ENCODE peak calls at places on chromosomes 13 and 19, in eight cellular contexts. E is aorta, P is tibial nerve, J is tibial artery, I is heart right ventricle, A is uterus, G is HCT116, C is prostate gland. H is an unnamed sample. For H3K4me1 and H3K9me3, the result is how much of the 10 kb centered on the place peaks cover.

GRCh38 chr13:31440132-31440531 is 240.4 kb downstream of the B3GLCT start:
- DNase-seq in C (no peak), J (no peak), G (no peak), P (no peak), E (no peak), A (peak), I (no peak), H (no peak)

GRCh38 chr19:45110811-45111210 is 17.8 kb downstream of the PPP1R37 start:
- DNase-seq in G (no peak), P (no peak), A (no peak), J (no peak), C (no peak), I (no peak), E (no peak), H (no peak)

GRCh38 chr19:46015961-46016425 is 6.9 kb downstream of the PGLYRP1 start:
- DNase-seq in E (peak), C (no peak), I (no peak), P (no peak), J (no peak), A (no peak), G (no peak), H (no peak)

GRCh38 chr19:4567584-4568071 is 8.1 kb upstream of the SEMA6B start:
- DNase-seq in I (peak), E (no peak), J (no peak), G (no peak), A (no peak), C (no peak), P (peak), H (no peak)

GRCh38 chr19:6833166-6833790 is 54.1 kb upstream of the ADGRE1 start:
- DNase-seq in J (peak), A (no peak), E (no peak), I (no peak), G (no peak), C (no peak), P (no peak), H (no peak)

GRCh38 chr19:46906221-46906620 is 45.4 kb downstream of the ARHGAP35 start:
- DNase-seq in E (no peak), J (no peak), I (no peak), G (no peak), P (no peak), C (no peak), A (no peak), H (no peak)

GRCh38 chr13:99845136-99845874 is 126.3 kb downstream of the ZIC5 start:
- DNase-seq in C (no peak), A (no peak), G (no peak), P (no peak), E (no peak), I (no peak), J (no peak), H (no peak)

GRCh38 chr13:40401911-40402776 is 264.3 kb downstream of the FOXO1 start:
- DNase-seq in I (peak), C (peak), A (peak), J (peak), P (peak), G (peak), E (peak), H (no peak)

GRCh38 chr13:51643114-51643881 is 59.0 kb downstream of the WDFY2 start:
- DNase-seq in E (no peak), J (no peak), P (no peak), I (no peak), C (no peak), A (no peak), G (no peak), H (no peak)

GRCh38 chr13:27280009-27280646 is 9.5 kb downstream of the RASL11A start:
- DNase-seq in G (no peak), C (no peak), P (no peak), A (no peak), J (no peak), E (no peak), I (no peak), H (no peak)

GRCh38 chr19:7832781-7833180 is 2.8 kb downstream of the EVI5L start:
- DNase-seq in J (no peak), G (no peak), P (no peak), I (no peak), A (no peak), E (no peak), C (no peak), H (no peak)

GRCh38 chr13:75217949-75218348 is 264.0 kb downstream of the TBC1D4 start:
- DNase-seq in A (no peak), P (no peak), I (no peak), E (no peak), G (no peak), C (no peak), J (no peak), H (no peak)

GRCh38 chr19:4066176-4066606 is 508 bp downstream of the ZBTB7A start:
- DNase-seq in C (peak), E (no peak), I (peak), J (peak), A (no peak), G (no peak), P (no peak), H (no peak)

GRCh38 chr19:39966617-39967016 is 4.3 kb upstream of the PSMC4 start:
- DNase-seq in A (no peak), G (no peak), I (no peak), C (no peak), J (no peak), P (no peak), E (no peak), H (no peak)

GRCh38 chr19:38742296-38742695 is 2.0 kb downstream of the CAPN12 start:
- DNase-seq in J (no peak), G (no peak), E (no peak), P (no peak), I (no peak), A (no peak), C (no peak), H (no peak)

GRCh38 chr13:27259831-27260230 is 8.5 kb downstream of the RPL21 start:
- DNase-seq in C (no peak), G (no peak), P (no peak), E (no peak), I (no peak), J (no peak), A (no peak), H (no peak)

GRCh38 chr13:112588490-112589297 is 741 bp upstream of the TUBGCP3 start:
- DNase-seq in C (no peak), J (no peak), I (no peak), E (no peak), A (no peak), G (no peak), P (no peak), H (no peak)

GRCh38 chr19:13281567-13282291 is 131.5 kb downstream of the IER2 start:
- DNase-seq in E (no peak), A (no peak), P (no peak), C (no peak), I (no peak), J (peak), G (no peak), H (no peak)

GRCh38 chr19:18439025-18439909 is 1.3 kb upstream of the ISYNA1 start:
- DNase-seq in J (no peak), E (no peak), G (no peak), C (no peak), A (peak), I (no peak), P (no peak), H (no peak)

GRCh38 chr19:12672744-12673143 is 6.1 kb downstream of the WDR83 start:
- DNase-seq in A (no peak), G (no peak), C (no peak), E (no peak), P (no peak), I (no peak), J (no peak), H (no peak)

GRCh38 chr13:109815651-109816050 is 29.3 kb upstream of the IRS2 start:
- DNase-seq in E (no peak), A (no peak), J (no peak), P (no peak), G (no peak), C (no peak), I (no peak), H (no peak)

GRCh38 chr19:55433292-55433691 is 9.8 kb downstream of the SHISA7 start:
- DNase-seq in E (no peak), A (no peak), J (no peak), G (no peak), C (no peak), P (no peak), I (no peak), H (no peak)

GRCh38 chr19:5254543-5254942 is 86.1 kb downstream of the PTPRS start:
- DNase-seq in I (no peak), P (no peak), C (no peak), A (no peak), E (no peak), G (no peak), J (no peak), H (no peak)

GRCh38 chr19:42563352-42564210 is 31.1 kb downstream of the CEACAM8 start:
- DNase-seq in G (peak), E (no peak), A (no peak), P (peak), J (no peak), I (peak), C (peak), H (no peak)

GRCh38 chr19:4972509-4973230 is 3.8 kb downstream of the KDM4B start:
- DNase-seq in J (no peak), P (no peak), I (no peak), E (no peak), C (no peak), G (peak), A (no peak), H (no peak)

GRCh38 chr19:39186391-39186790 is 10.4 kb upstream of the NCCRP1 start:
- DNase-seq in I (no peak), G (no peak), J (no peak), P (no peak), E (no peak), A (no peak), C (no peak), H (no peak)

GRCh38 chr19:10602330-10603083 is 15.4 kb upstream of the AP1M2 start:
- DNase-seq in P (peak), I (peak), J (peak), E (peak), G (peak), C (peak), A (peak), H (no peak)

GRCh38 chr13:89361909-89362308 is 1690.7 kb downstream of the SLITRK5 start:
- DNase-seq in E (no peak), J (no peak), C (no peak), I (no peak), A (no peak), P (no peak), G (no peak), H (no peak)

GRCh38 chr13:96766311-96766710 is 228.0 kb downstream of the OXGR1 start:
- DNase-seq in I (no peak), A (no peak), J (no peak), P (no peak), G (no peak), C (no peak), E (no peak), H (no peak)

GRCh38 chr13:40208517-40208916 is 457.9 kb downstream of the FOXO1 start:
- DNase-seq in E (no peak), G (no peak), J (no peak), C (no peak), P (no peak), A (no peak), I (no peak), H (no peak)

GRCh38 chr13:93227906-93228801 is 1.5 kb downstream of the GPC6 start:
- DNase-seq in J (peak), C (peak), G (no peak), I (peak), A (peak), E (peak), P (peak), H (no peak)

GRCh38 chr13:33080962-33081655 is 64.9 kb downstream of the KL start:
- DNase-seq in P (no peak), C (no peak), G (no peak), A (no peak), I (no peak), E (no peak), J (no peak), H (no peak)

GRCh38 chr13:52449323-52450011 is 967 bp downstream of the VPS36 start:
- DNase-seq in P (no peak), E (no peak), I (no peak), A (no peak), J (no peak), C (no peak), G (no peak), H (no peak)

GRCh38 chr13:37365496-37365895 is 233.1 kb downstream of the POSTN start:
- DNase-seq in E (no peak), G (no peak), C (no peak), A (no peak), P (no peak), J (no peak), I (no peak), H (no peak)

GRCh38 chr19:47407417-47407774 is 11.9 kb downstream of the MEIS3 start:
- DNase-seq in G (no peak), P (no peak), E (no peak), J (no peak), A (no peak), C (no peak), I (no peak), H (no peak)

GRCh38 chr13:71378992-71379905 is 487.8 kb downstream of the DACH1 start:
- DNase-seq in I (no peak), C (no peak), G (no peak), P (no peak), A (no peak), E (no peak), J (no peak), H (no peak)

GRCh38 chr19:55179570-55180484 is at the start of gene SYT5:
- DNase-seq in G (no peak), P (no peak), I (peak), C (no peak), A (no peak), E (no peak), J (no peak), H (no peak)

GRCh38 chr13:113451951-113452421 is 1.3 kb downstream of the ADPRHL1 start:
- DNase-seq in I (peak), C (no peak), A (no peak), G (no peak), E (peak), P (no peak), J (no peak), H (no peak)

GRCh38 chr13:32947886-32948285 is 68.3 kb upstream of the KL start:
- DNase-seq in I (no peak), P (no peak), A (no peak), C (no peak), G (no peak), E (no peak), J (no peak), H (no peak)

GRCh38 chr13:87944038-87944437 is 272.9 kb downstream of the SLITRK5 start:
- DNase-seq in J (no peak), I (no peak), P (no peak), A (no peak), C (no peak), G (no peak), E (no peak), H (no peak)

GRCh38 chr19:17107546-17108452 is 32.2 kb downstream of the MYO9B start:
- DNase-seq in J (peak), I (peak), A (peak), C (peak), P (peak), E (peak), G (peak), H (no peak)

GRCh38 chr19:17109962-17110598 is 34.5 kb downstream of the MYO9B start:
- DNase-seq in A (no peak), G (no peak), E (peak), P (peak), I (peak), J (peak), C (no peak), H (no peak)

GRCh38 chr19:17108453-17108784 is 32.8 kb downstream of the MYO9B start:
- DNase-seq in C (no peak), E (no peak), P (no peak), I (no peak), G (no peak), A (no peak), J (no peak), H (no peak)

GRCh38 chr19:17110599-17110966 is 35.0 kb downstream of the MYO9B start:
- DNase-seq in C (no peak), E (no peak), I (no peak), J (no peak), G (no peak), A (no peak), P (no peak), H (no peak)

GRCh38 chr19:17109300-17109699 is 33.7 kb downstream of the MYO9B start:
- DNase-seq in G (no peak), I (no peak), J (no peak), P (no peak), C (no peak), A (no peak), E (no peak), H (no peak)
- H3K4me3 ChIP-seq in G (no peak), I (no peak), J (no peak), P (no peak), C (no peak), A (no peak), E (no peak), H (no peak)

DNA sequence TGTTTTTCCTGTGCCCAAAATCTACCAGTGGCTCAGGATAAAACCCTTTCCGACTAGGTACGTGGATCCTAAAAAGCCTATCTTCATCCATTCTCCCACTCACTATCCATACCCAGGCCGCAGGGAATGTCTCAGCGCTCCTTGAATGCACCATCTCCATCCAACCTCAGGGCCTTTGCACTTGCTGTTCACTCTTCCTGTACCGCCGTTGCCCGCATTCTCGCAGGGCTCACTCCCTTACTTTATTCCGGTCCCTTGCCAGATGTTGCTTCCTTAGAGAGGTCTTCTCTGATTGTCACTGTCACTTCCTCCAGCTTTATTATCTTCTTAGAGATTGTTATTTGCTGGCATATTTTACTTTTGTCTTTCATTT is 93.3 kb upstream of the ZNF536 start:
- DNase-seq in P (no peak), J (no peak), E (no peak), I (no peak), C (no peak), A (no peak), G (no peak), H (no peak)
- H3K4me1 ChIP-seq in P (half or more), J (under half), E (under half), I (under half), C (under half), A (under half), G (under half), H (under half)

GRCh38 chr19:56566904-56567273 is 379 bp upstream of the ZNF470 start:
- DNase-seq in J (peak), G (no peak), A (peak), I (peak), C (peak), P (peak), E (peak), H (no peak)

GRCh38 chr19:56567274-56568120 is at the start of gene ZNF470:
- DNase-seq in A (peak), P (peak), J (peak), C (peak), E (peak), G (no peak), I (peak), H (peak)

GRCh38 chr19:56562766-56563165 is 4.5 kb upstream of the ZNF470 start:
- DNase-seq in C (no peak), J (no peak), A (no peak), E (no peak), G (no peak), I (no peak), P (no peak), H (no peak)
- H3K9me3 ChIP-seq in C (under half), J (half or more), A (half or more), E (under half), G (under half), I (half or more), P (half or more), H (under half)

GRCh38 chr19:15249560-15249874 is 17.3 kb upstream of the EPHX3 start:
- DNase-seq in I (no peak), J (no peak), G (no peak), P (no peak), E (no peak), C (no peak), A (no peak), H (no peak)
- H3K4me3 ChIP-seq in I (no peak), J (peak), G (no peak), P (no peak), E (no peak), C (no peak), A (no peak), H (no peak)

GRCh38 chr19:35742121-35742724 is at the start of gene IGFLR1:
- DNase-seq in A (no peak), I (no peak), G (no peak), C (no peak), J (no peak), E (peak), P (no peak), H (no peak)
- H3K4me1 ChIP-seq in A (under half), I (under half), G (under half), C (under half), J (under half), E (under half), P (under half), H (under half)

GRCh38 chr19:28558783-28559182 is 654.2 kb downstream of the UQCRFS1 start:
- DNase-seq in E (no peak), I (no peak), G (no peak), C (no peak), A (no peak), P (no peak), J (no peak), H (no peak)
- H3K9me3 ChIP-seq in E (under half), I (under half), G (under half), C (under half), A (under half), P (under half), J (under half), H (under half)

GRCh38 chr19:2043269-2043641 is 7.8 kb downstream of the MKNK2 start:
- DNase-seq in J (no peak), A (peak), G (no peak), P (no peak), E (peak), C (no peak), I (no peak), H (no peak)
- H3K4me3 ChIP-seq in J (no peak), A (no peak), G (no peak), P (no peak), E (no peak), C (no peak), I (no peak), H (no peak)

GRCh38 chr19:676343-677105 is at the start of gene FSTL3:
- DNase-seq in G (no peak), P (no peak), I (peak), J (no peak), C (no peak), E (no peak), A (peak), H (no peak)

GRCh38 chr19:677601-678380 is 1.6 kb downstream of the FSTL3 start:
- DNase-seq in J (no peak), I (no peak), P (no peak), E (no peak), C (no peak), G (no peak), A (no peak), H (no peak)

GRCh38 chr19:676007-676342 is 217 bp upstream of the FSTL3 start:
- DNase-seq in J (no peak), A (no peak), P (no peak), C (no peak), E (no peak), G (no peak), I (no peak), H (no peak)

GRCh38 chr19:677201-677600 is 1.0 kb downstream of the FSTL3 start:
- DNase-seq in P (peak), G (no peak), E (peak), I (peak), C (no peak), J (peak), A (peak), H (no peak)

GRCh38 chr19:674282-675151 is 1.7 kb upstream of the FSTL3 start:
- DNase-seq in I (peak), P (no peak), C (no peak), J (no peak), A (peak), G (no peak), E (no peak), H (no peak)
- H3K4me1 ChIP-seq in I (under half), P (half or more), C (under half), J (under half), A (under half), G (under half), E (under half), H (under half)

GRCh38 chr19:27718262-27718661 is 1494.7 kb downstream of the UQCRFS1 start:
- DNase-seq in A (no peak), P (no peak), I (no peak), C (no peak), E (no peak), J (no peak), G (no peak), H (no peak)
- H3K9me3 ChIP-seq in A (under half), P (under half), I (half or more), C (under half), E (under half), J (under half), G (under half), H (under half)

H was measured in iPS DF 6.9.